ENCODE peak calls at places on chromosome 21, in four cellular contexts. I is brain microvascular endothelial cell, O is bronchial epithelial cell, V is aorta. B is an unnamed sample.

GRCh38 chr21:46208761-46209721 is 19.5 kb downstream of the LSS start:
- DNase-seq in I (no peak), O (no peak), V (no peak), B (no peak)

GRCh38 chr21:38831526-38832467 is 26.1 kb downstream of the ETS2 start:
- DNase-seq in I (peak), O (peak), V (peak), B (peak)

GRCh38 chr21:31351438-31351837 is 7.4 kb upstream of the TIAM1 start:
- DNase-seq in I (peak), O (peak), V (no peak), B (peak)

GRCh38 chr21:29145354-29145782 is 14.9 kb downstream of the MAP3K7CL start:
- DNase-seq in I (peak), O (peak), V (peak), B (peak)

GRCh38 chr21:28916150-28916893 is 76.4 kb downstream of the LTN1 start:
- DNase-seq in I (no peak), O (no peak), V (no peak), B (no peak)

GRCh38 chr21:17730782-17731181 is 88.4 kb downstream of the C21orf91 start:
- DNase-seq in I (no peak), O (peak), V (no peak), B (no peak)

GRCh38 chr21:36134820-36135390 is at the start of gene CBR3:
- DNase-seq in I (peak), O (no peak), V (peak), B (no peak)

GRCh38 chr21:19420607-19421006 is 1017.0 kb upstream of the TMPRSS15 start:
- DNase-seq in I (no peak), O (no peak), V (no peak), B (no peak)

GRCh38 chr21:42923553-42924432 is 1.6 kb downstream of the ERVH48-1 start:
- DNase-seq in I (peak), O (peak), V (peak), B (peak)

GRCh38 chr21:42925114-42925907 is at the start of gene ERVH48-1:
- DNase-seq in I (no peak), O (no peak), V (peak), B (no peak)

GRCh38 chr21:42921912-42922311 is 3.5 kb downstream of the ERVH48-1 start:
- DNase-seq in I (no peak), O (no peak), V (no peak), B (no peak)

GRCh38 chr21:42922918-42923317 is 2.5 kb downstream of the ERVH48-1 start:
- DNase-seq in I (no peak), O (no peak), V (no peak), B (no peak)

DNA sequence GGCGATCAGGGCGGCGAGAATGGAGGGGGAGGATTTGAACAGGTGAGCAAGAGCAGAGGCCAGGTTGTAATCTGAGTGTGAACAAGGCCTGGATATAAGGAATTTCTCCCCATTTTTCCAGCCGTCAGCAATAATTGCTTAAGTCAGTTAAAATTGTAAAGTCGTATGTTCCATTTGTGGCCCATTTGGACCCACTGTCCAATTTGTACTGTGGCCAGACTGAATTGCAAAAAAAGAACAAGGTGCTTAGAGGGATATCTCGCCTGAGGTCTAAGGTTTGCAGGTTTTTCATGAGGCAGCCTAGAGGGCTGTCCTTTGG is 1.0 kb downstream of the ERVH48-1 start:
- DNase-seq in I (no peak), O (no peak), V (no peak), B (no peak)
- H3K4me3 ChIP-seq in I (no peak), O (no peak), V (no peak), B (no peak)

GRCh38 chr21:16124397-16125130 is 394.8 kb downstream of the USP25 start:
- DNase-seq in I (peak), O (peak), V (no peak), B (peak)

GRCh38 chr21:16125274-16125673 is 395.5 kb downstream of the USP25 start:
- DNase-seq in I (no peak), O (no peak), V (no peak), B (no peak)
- H3K4me3 ChIP-seq in I (no peak), O (no peak), V (no peak), B (peak)

DNA sequence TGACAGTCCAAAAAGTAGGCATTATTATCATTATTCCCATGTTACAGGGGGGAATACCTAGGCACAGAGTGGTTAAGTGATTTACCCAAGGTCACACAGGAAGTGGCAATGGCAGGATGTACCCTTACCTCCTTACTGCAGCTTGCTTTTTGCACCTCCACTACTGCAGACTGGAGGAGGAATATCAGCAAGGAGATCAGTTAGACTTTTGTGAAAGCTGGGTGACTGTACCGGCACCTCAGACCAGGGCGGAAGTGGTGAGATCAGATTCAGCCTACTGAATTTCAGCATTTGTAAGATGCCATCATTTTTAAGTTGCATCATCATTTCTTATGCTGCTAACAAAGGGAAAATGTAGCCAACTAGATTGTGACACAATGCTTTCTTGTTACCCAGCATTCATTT is 4.5 kb downstream of the ADARB1 start:
- DNase-seq in I (peak), O (peak), V (peak), B (peak)
- H3K4me3 ChIP-seq in I (no peak), O (no peak), V (no peak), B (no peak)

GRCh38 chr21:44453120-44453519 is 2.2 kb upstream of the LRRC3 start:
- DNase-seq in I (no peak), O (no peak), V (no peak), B (no peak)

GRCh38 chr21:44454058-44454457 is 1.3 kb upstream of the LRRC3 start:
- DNase-seq in I (no peak), O (no peak), V (no peak), B (no peak)

GRCh38 chr21:44456207-44456914 is 1.1 kb downstream of the LRRC3 start:
- DNase-seq in I (no peak), O (no peak), V (no peak), B (no peak)

GRCh38 chr21:44455524-44456206 is 355 bp downstream of the LRRC3 start:
- DNase-seq in I (no peak), O (no peak), V (no peak), B (no peak)

DNA sequence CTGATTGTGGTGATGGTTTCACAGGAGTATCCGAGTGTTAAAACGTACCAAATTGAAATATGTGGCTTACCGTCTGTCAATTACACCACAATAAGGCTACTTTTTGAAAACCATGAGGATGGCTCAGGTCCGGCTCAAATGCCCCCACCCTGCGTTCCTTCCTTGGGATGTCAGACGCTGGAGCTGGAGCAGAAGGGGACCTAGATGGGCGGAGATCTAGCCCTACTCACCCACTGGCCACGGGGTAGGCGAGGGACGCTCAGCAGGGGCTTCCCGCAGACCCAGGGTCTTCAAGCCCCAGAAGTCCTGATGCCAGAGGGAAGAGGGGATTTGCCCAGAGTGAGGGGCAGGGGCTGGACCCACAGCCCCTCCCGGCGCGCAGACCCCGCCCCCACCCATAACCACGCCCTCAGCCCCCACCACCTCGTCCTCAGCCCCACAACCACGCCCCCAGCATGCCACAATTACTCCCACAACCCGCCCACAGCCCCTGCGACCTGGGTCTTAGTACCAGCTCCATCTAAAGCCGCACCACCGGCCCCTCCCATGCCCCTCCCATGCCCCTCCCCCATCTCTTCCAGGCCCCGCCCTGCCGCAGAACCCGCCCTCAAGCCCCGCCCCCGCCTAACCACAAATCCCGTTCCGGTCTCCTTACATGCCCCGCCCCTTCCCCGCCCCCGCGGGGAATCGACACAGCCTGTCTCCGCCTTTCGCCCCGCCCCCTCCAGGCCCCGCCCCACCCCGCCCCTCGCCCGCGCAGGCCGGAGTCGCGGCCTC is at the start of gene LRRC3:
- DNase-seq in I (peak), O (peak), V (peak), B (peak)
- H3K4me3 ChIP-seq in I (peak), O (peak), V (peak), B (peak)

DNA sequence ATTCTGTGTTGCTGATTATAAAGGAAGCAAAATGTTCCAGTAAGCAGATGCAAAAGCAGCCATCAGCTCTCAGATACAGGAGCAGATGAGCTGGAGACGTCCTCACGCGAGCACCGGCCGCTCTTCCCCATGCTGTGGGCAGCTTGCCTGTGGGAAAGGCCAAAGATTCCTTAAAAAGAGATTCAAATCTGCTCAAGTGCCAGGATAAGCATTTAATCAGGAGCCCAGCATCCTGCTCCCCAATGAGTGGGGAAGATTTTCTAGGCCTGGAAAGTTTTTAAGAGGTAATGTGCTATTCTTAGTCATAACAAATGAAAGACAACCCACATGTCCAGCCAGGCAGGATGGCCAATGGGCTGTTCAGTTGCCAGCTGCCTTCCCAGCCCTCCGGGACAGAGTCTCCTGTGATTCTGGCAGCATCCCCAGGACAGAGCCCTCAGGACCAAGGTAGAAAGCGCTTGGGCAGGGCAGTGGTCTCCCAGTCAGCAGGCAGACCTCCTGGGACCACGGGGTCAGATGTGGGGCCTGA is 108.2 kb upstream of the TMPRSS2 start:
- DNase-seq in I (peak), O (no peak), V (peak), B (peak)
- H3K4me3 ChIP-seq in I (no peak), O (no peak), V (no peak), B (no peak)

GRCh38 chr21:32771134-32771523 is 426 bp downstream of the PAXBP1 start:
- DNase-seq in I (peak), O (peak), V (peak), B (peak)

GRCh38 chr21:32772281-32773047 is 909 bp upstream of the PAXBP1 start:
- DNase-seq in I (no peak), O (peak), V (peak), B (no peak)

GRCh38 chr21:32764186-32764585 is 7.4 kb downstream of the PAXBP1 start:
- DNase-seq in I (no peak), O (no peak), V (no peak), B (no peak)

GRCh38 chr21:32770514-32771133 is 931 bp downstream of the PAXBP1 start:
- DNase-seq in I (peak), O (no peak), V (no peak), B (no peak)

DNA sequence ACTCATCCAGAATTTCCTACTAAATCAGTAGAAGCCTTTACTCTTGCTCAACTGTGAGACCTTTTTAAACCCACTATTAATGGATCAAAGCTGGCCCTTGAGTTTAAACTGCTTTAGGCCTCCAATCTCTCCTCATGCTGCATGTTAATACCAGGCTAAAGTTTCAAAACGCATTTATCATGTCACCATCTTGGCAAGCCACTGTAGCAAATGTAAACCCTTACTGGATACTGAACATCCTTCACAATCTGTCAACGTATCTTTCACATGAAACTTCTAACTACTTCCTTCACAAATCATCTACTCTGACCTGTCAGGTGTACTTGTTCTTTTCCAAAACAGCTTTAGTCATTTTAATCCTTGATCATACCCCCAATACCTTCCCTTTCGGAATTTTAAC is 3.0 kb downstream of the PAXBP1 start:
- DNase-seq in I (no peak), O (no peak), V (no peak), B (no peak)
- H3K4me3 ChIP-seq in I (no peak), O (no peak), V (no peak), B (no peak)

GRCh38 chr21:34526618-34527290 is 14.7 kb upstream of the KCNE1 start:
- DNase-seq in I (peak), O (peak), V (peak), B (peak)

GRCh38 chr21:34524671-34525601 is 12.9 kb upstream of the KCNE1 start:
- DNase-seq in I (no peak), O (peak), V (no peak), B (no peak)

GRCh38 chr21:34528131-34528561 is 16.1 kb upstream of the KCNE1 start:
- DNase-seq in I (no peak), O (no peak), V (no peak), B (peak)

GRCh38 chr21:34523019-34523418 is 11.0 kb upstream of the KCNE1 start:
- DNase-seq in I (no peak), O (no peak), V (no peak), B (no peak)

GRCh38 chr21:34526236-34526617 is 14.2 kb upstream of the KCNE1 start:
- DNase-seq in I (no peak), O (no peak), V (no peak), B (no peak)
- H3K4me3 ChIP-seq in I (peak), O (peak), V (peak), B (peak)

B was measured in skeletal muscle cell.